ENCODE peak calls at places on chromosomes 11 and 22, in seven cellular contexts. One of them, this sample, is unnamed.

GRCh38 chr11:47305734-47306483 is 36.0 kb downstream of the MADD start:
- DNase-seq in LNCaP clone FGC: no peak
- DNase-seq in adrenal gland: no peak
- DNase-seq in CD4-positive, alpha-beta T cell: no peak
- DNase-seq in fibroblast of villous mesenchyme: no peak
- DNase-seq in endothelial cell: no peak
- DNase-seq in progenitor cell of endocrine pancreas: no peak
- DNase-seq in this sample: peak

GRCh38 chr11:11239959-11240358 is 113.1 kb downstream of the CSNK2A3 start:
- DNase-seq in LNCaP clone FGC: no peak
- DNase-seq in adrenal gland: no peak
- DNase-seq in CD4-positive, alpha-beta T cell: no peak
- DNase-seq in fibroblast of villous mesenchyme: no peak
- DNase-seq in endothelial cell: no peak
- DNase-seq in progenitor cell of endocrine pancreas: no peak
- DNase-seq in this sample: no peak

GRCh38 chr11:96045622-96046456 is 121.9 kb upstream of the MTMR2 start:
- DNase-seq in LNCaP clone FGC: no peak
- DNase-seq in adrenal gland: no peak
- DNase-seq in CD4-positive, alpha-beta T cell: no peak
- DNase-seq in fibroblast of villous mesenchyme: peak
- DNase-seq in endothelial cell: peak
- DNase-seq in progenitor cell of endocrine pancreas: peak
- DNase-seq in this sample: peak

GRCh38 chr22:46666577-46667244 is 46.5 kb downstream of the GRAMD4 start:
- DNase-seq in LNCaP clone FGC: no peak
- DNase-seq in adrenal gland: no peak
- DNase-seq in CD4-positive, alpha-beta T cell: no peak
- DNase-seq in fibroblast of villous mesenchyme: no peak
- DNase-seq in endothelial cell: no peak
- DNase-seq in progenitor cell of endocrine pancreas: no peak
- DNase-seq in this sample: no peak

GRCh38 chr22:24494535-24495364 is at the start of gene UPB1:
- DNase-seq in LNCaP clone FGC: no peak
- DNase-seq in adrenal gland: no peak
- DNase-seq in CD4-positive, alpha-beta T cell: no peak
- DNase-seq in fibroblast of villous mesenchyme: no peak
- DNase-seq in endothelial cell: no peak
- DNase-seq in progenitor cell of endocrine pancreas: no peak
- DNase-seq in this sample: peak

GRCh38 chr11:64298966-64299846 is 952 bp upstream of the CATSPERZ start:
- DNase-seq in LNCaP clone FGC: no peak
- DNase-seq in adrenal gland: peak
- DNase-seq in CD4-positive, alpha-beta T cell: no peak
- DNase-seq in fibroblast of villous mesenchyme: peak
- DNase-seq in endothelial cell: no peak
- DNase-seq in progenitor cell of endocrine pancreas: no peak
- DNase-seq in this sample: peak

GRCh38 chr11:28491431-28491830 is 383.2 kb downstream of the METTL15 start:
- DNase-seq in LNCaP clone FGC: no peak
- DNase-seq in adrenal gland: no peak
- DNase-seq in CD4-positive, alpha-beta T cell: no peak
- DNase-seq in fibroblast of villous mesenchyme: no peak
- DNase-seq in endothelial cell: no peak
- DNase-seq in progenitor cell of endocrine pancreas: no peak
- DNase-seq in this sample: no peak

GRCh38 chr11:93073026-93073425 is 103.6 kb downstream of the MTNR1B start:
- DNase-seq in LNCaP clone FGC: no peak
- DNase-seq in adrenal gland: no peak
- DNase-seq in CD4-positive, alpha-beta T cell: no peak
- DNase-seq in fibroblast of villous mesenchyme: no peak
- DNase-seq in endothelial cell: no peak
- DNase-seq in progenitor cell of endocrine pancreas: no peak
- DNase-seq in this sample: no peak

GRCh38 chr11:12540913-12541587 is 133.2 kb upstream of the TEAD1 start:
- DNase-seq in LNCaP clone FGC: no peak
- DNase-seq in adrenal gland: no peak
- DNase-seq in CD4-positive, alpha-beta T cell: no peak
- DNase-seq in fibroblast of villous mesenchyme: peak
- DNase-seq in endothelial cell: no peak
- DNase-seq in progenitor cell of endocrine pancreas: no peak
- DNase-seq in this sample: peak

GRCh38 chr22:49517721-49518120 is 310.0 kb downstream of the BRD1 start:
- DNase-seq in LNCaP clone FGC: peak
- DNase-seq in adrenal gland: no peak
- DNase-seq in CD4-positive, alpha-beta T cell: no peak
- DNase-seq in fibroblast of villous mesenchyme: no peak
- DNase-seq in endothelial cell: no peak
- DNase-seq in progenitor cell of endocrine pancreas: no peak
- DNase-seq in this sample: no peak

GRCh38 chr11:35178862-35179261 is 39.9 kb downstream of the CD44 start:
- DNase-seq in LNCaP clone FGC: no peak
- DNase-seq in adrenal gland: no peak
- DNase-seq in CD4-positive, alpha-beta T cell: no peak
- DNase-seq in fibroblast of villous mesenchyme: no peak
- DNase-seq in endothelial cell: no peak
- DNase-seq in progenitor cell of endocrine pancreas: no peak
- DNase-seq in this sample: no peak

GRCh38 chr11:76610871-76611475 is 59.6 kb downstream of the LRRC32 start:
- DNase-seq in LNCaP clone FGC: no peak
- DNase-seq in adrenal gland: no peak
- DNase-seq in CD4-positive, alpha-beta T cell: no peak
- DNase-seq in fibroblast of villous mesenchyme: no peak
- DNase-seq in endothelial cell: no peak
- DNase-seq in progenitor cell of endocrine pancreas: no peak
- DNase-seq in this sample: no peak

GRCh38 chr11:99509863-99510262 is 489.1 kb downstream of the CNTN5 start:
- DNase-seq in LNCaP clone FGC: no peak
- DNase-seq in adrenal gland: no peak
- DNase-seq in CD4-positive, alpha-beta T cell: no peak
- DNase-seq in fibroblast of villous mesenchyme: no peak
- DNase-seq in endothelial cell: no peak
- DNase-seq in progenitor cell of endocrine pancreas: no peak
- DNase-seq in this sample: no peak

GRCh38 chr11:30422828-30423648 is 100.1 kb downstream of the ARL14EP start:
- DNase-seq in LNCaP clone FGC: peak
- DNase-seq in adrenal gland: no peak
- DNase-seq in CD4-positive, alpha-beta T cell: no peak
- DNase-seq in fibroblast of villous mesenchyme: no peak
- DNase-seq in endothelial cell: no peak
- DNase-seq in progenitor cell of endocrine pancreas: no peak
- DNase-seq in this sample: no peak

GRCh38 chr11:65557280-65558001 is 718 bp downstream of the LTBP3 start:
- DNase-seq in LNCaP clone FGC: no peak
- DNase-seq in adrenal gland: no peak
- DNase-seq in CD4-positive, alpha-beta T cell: no peak
- DNase-seq in fibroblast of villous mesenchyme: peak
- DNase-seq in endothelial cell: no peak
- DNase-seq in progenitor cell of endocrine pancreas: no peak
- DNase-seq in this sample: no peak

GRCh38 chr22:26579331-26579886 is 10.5 kb downstream of the TPST2 start:
- DNase-seq in LNCaP clone FGC: no peak
- DNase-seq in adrenal gland: no peak
- DNase-seq in CD4-positive, alpha-beta T cell: peak
- DNase-seq in fibroblast of villous mesenchyme: no peak
- DNase-seq in endothelial cell: no peak
- DNase-seq in progenitor cell of endocrine pancreas: no peak
- DNase-seq in this sample: no peak

GRCh38 chr11:64787526-64788320 is 9.4 kb upstream of the SF1 start:
- DNase-seq in LNCaP clone FGC: no peak
- DNase-seq in adrenal gland: no peak
- DNase-seq in CD4-positive, alpha-beta T cell: peak
- DNase-seq in fibroblast of villous mesenchyme: peak
- DNase-seq in endothelial cell: peak
- DNase-seq in progenitor cell of endocrine pancreas: no peak
- DNase-seq in this sample: peak

GRCh38 chr22:19177164-19178064 is 1.1 kb downstream of the SLC25A1 start:
- DNase-seq in LNCaP clone FGC: no peak
- DNase-seq in adrenal gland: no peak
- DNase-seq in CD4-positive, alpha-beta T cell: no peak
- DNase-seq in fibroblast of villous mesenchyme: no peak
- DNase-seq in endothelial cell: no peak
- DNase-seq in progenitor cell of endocrine pancreas: no peak
- DNase-seq in this sample: no peak

GRCh38 chr11:45457649-45458048 is 171.5 kb upstream of the SYT13 start:
- DNase-seq in LNCaP clone FGC: no peak
- DNase-seq in adrenal gland: no peak
- DNase-seq in CD4-positive, alpha-beta T cell: no peak
- DNase-seq in fibroblast of villous mesenchyme: peak
- DNase-seq in endothelial cell: no peak
- DNase-seq in progenitor cell of endocrine pancreas: no peak
- DNase-seq in this sample: no peak

GRCh38 chr11:128687321-128687720 is 6.6 kb upstream of the FLI1 start:
- DNase-seq in LNCaP clone FGC: no peak
- DNase-seq in adrenal gland: no peak
- DNase-seq in CD4-positive, alpha-beta T cell: no peak
- DNase-seq in fibroblast of villous mesenchyme: peak
- DNase-seq in endothelial cell: peak
- DNase-seq in progenitor cell of endocrine pancreas: no peak
- DNase-seq in this sample: no peak

GRCh38 chr22:21047730-21048129 is 2.0 kb downstream of the LRRC74B start:
- DNase-seq in LNCaP clone FGC: no peak
- DNase-seq in adrenal gland: no peak
- DNase-seq in CD4-positive, alpha-beta T cell: no peak
- DNase-seq in fibroblast of villous mesenchyme: no peak
- DNase-seq in endothelial cell: no peak
- DNase-seq in progenitor cell of endocrine pancreas: no peak
- DNase-seq in this sample: no peak

GRCh38 chr11:61954106-61955030 is 4.2 kb downstream of the BEST1 start:
- DNase-seq in LNCaP clone FGC: no peak
- DNase-seq in adrenal gland: no peak
- DNase-seq in CD4-positive, alpha-beta T cell: no peak
- DNase-seq in fibroblast of villous mesenchyme: no peak
- DNase-seq in endothelial cell: no peak
- DNase-seq in progenitor cell of endocrine pancreas: no peak
- DNase-seq in this sample: no peak

GRCh38 chr11:59668188-59668949 is 468 bp downstream of the PATL1 start:
- DNase-seq in LNCaP clone FGC: no peak
- DNase-seq in adrenal gland: peak
- DNase-seq in CD4-positive, alpha-beta T cell: peak
- DNase-seq in fibroblast of villous mesenchyme: peak
- DNase-seq in endothelial cell: peak
- DNase-seq in progenitor cell of endocrine pancreas: peak
- DNase-seq in this sample: peak
- TF ChIP-seq CTCF in LNCaP clone FGC: no peak
- TF ChIP-seq CTCF in adrenal gland: peak
- TF ChIP-seq CTCF in CD4-positive, alpha-beta T cell: peak
- TF ChIP-seq CTCF in fibroblast of villous mesenchyme: peak
- TF ChIP-seq CTCF in endothelial cell: peak
- TF ChIP-seq CTCF in progenitor cell of endocrine pancreas: peak
- TF ChIP-seq CTCF in this sample: no peak

DNA sequence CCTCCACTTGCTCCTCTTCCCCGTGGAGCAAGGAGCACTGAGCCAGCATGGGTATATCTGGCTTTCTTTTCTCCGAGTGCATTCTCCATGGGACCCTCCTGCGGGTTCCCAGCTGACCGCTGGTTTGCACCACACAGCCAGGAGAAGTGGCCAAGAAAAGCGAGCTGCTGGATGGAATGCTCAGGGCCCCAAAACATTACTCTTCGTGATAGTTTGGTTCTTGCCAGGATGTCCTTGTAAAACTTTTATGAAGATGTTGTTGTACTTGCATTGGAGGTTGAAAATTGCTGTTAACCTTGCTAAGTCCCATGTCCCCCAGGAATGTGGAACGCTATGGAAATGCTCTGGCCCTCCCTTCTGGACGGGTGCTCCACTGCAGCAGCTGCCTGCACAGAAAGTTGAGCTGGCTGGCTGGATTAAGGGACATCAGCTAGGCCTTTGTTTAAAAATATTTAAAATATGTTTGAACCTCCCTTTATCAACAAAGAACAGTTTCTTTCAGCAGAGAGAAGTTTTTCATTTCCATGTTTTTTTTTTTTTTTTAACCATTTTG is 68.7 kb downstream of the ZNRF3 start:
- DNase-seq in LNCaP clone FGC: peak
- DNase-seq in adrenal gland: no peak
- DNase-seq in CD4-positive, alpha-beta T cell: no peak
- DNase-seq in fibroblast of villous mesenchyme: peak
- DNase-seq in endothelial cell: no peak
- DNase-seq in progenitor cell of endocrine pancreas: no peak
- DNase-seq in this sample: peak
- TF ChIP-seq CTCF in LNCaP clone FGC: peak
- TF ChIP-seq CTCF in adrenal gland: peak
- TF ChIP-seq CTCF in CD4-positive, alpha-beta T cell: no peak
- TF ChIP-seq CTCF in fibroblast of villous mesenchyme: peak
- TF ChIP-seq CTCF in endothelial cell: no peak
- TF ChIP-seq CTCF in progenitor cell of endocrine pancreas: no peak
- TF ChIP-seq CTCF in this sample: peak

GRCh38 chr11:66854231-66854661 is 2.6 kb upstream of the LRFN4 start:
- DNase-seq in LNCaP clone FGC: no peak
- DNase-seq in adrenal gland: no peak
- DNase-seq in CD4-positive, alpha-beta T cell: no peak
- DNase-seq in fibroblast of villous mesenchyme: no peak
- DNase-seq in endothelial cell: no peak
- DNase-seq in progenitor cell of endocrine pancreas: no peak
- DNase-seq in this sample: no peak

GRCh38 chr11:66856496-66857233 is at the start of gene LRFN4:
- DNase-seq in LNCaP clone FGC: no peak
- DNase-seq in adrenal gland: peak
- DNase-seq in CD4-positive, alpha-beta T cell: peak
- DNase-seq in fibroblast of villous mesenchyme: no peak
- DNase-seq in endothelial cell: peak
- DNase-seq in progenitor cell of endocrine pancreas: peak
- DNase-seq in this sample: peak

GRCh38 chr11:66854729-66855211 is 2.1 kb upstream of the LRFN4 start:
- DNase-seq in LNCaP clone FGC: no peak
- DNase-seq in adrenal gland: no peak
- DNase-seq in CD4-positive, alpha-beta T cell: no peak
- DNase-seq in fibroblast of villous mesenchyme: no peak
- DNase-seq in endothelial cell: no peak
- DNase-seq in progenitor cell of endocrine pancreas: no peak
- DNase-seq in this sample: no peak

GRCh38 chr11:66857234-66857926 is 516 bp downstream of the LRFN4 start:
- DNase-seq in LNCaP clone FGC: no peak
- DNase-seq in adrenal gland: no peak
- DNase-seq in CD4-positive, alpha-beta T cell: no peak
- DNase-seq in fibroblast of villous mesenchyme: no peak
- DNase-seq in endothelial cell: no peak
- DNase-seq in progenitor cell of endocrine pancreas: no peak
- DNase-seq in this sample: no peak

GRCh38 chr11:66855574-66856495 is 1.0 kb upstream of the LRFN4 start:
- DNase-seq in LNCaP clone FGC: peak
- DNase-seq in adrenal gland: peak
- DNase-seq in CD4-positive, alpha-beta T cell: peak
- DNase-seq in fibroblast of villous mesenchyme: peak
- DNase-seq in endothelial cell: peak
- DNase-seq in progenitor cell of endocrine pancreas: peak
- DNase-seq in this sample: peak
- TF ChIP-seq CTCF in LNCaP clone FGC: peak
- TF ChIP-seq CTCF in adrenal gland: peak
- TF ChIP-seq CTCF in CD4-positive, alpha-beta T cell: no peak
- TF ChIP-seq CTCF in fibroblast of villous mesenchyme: peak
- TF ChIP-seq CTCF in endothelial cell: no peak
- TF ChIP-seq CTCF in progenitor cell of endocrine pancreas: no peak
- TF ChIP-seq CTCF in this sample: no peak

DNA sequence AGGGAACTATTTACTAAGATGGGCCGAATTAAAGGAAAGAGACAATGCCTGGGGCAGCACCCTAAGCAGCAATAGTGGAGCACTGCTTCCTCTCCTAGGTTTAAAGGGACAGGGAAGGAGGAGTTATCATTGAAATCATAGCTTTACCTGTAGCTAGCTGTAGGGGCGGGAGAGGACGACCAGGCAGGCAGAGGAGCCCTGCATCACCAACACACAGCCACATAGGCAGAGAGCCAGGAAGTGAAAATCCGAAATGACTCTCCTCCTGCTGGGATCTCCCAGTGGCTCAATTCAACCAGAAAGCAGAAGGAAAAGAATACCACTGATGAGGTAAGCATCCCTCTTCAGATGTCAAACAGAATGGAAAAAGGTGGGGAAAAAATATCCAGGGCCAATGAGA is 20.4 kb downstream of the MRGPRX4 start:
- DNase-seq in LNCaP clone FGC: no peak
- DNase-seq in adrenal gland: no peak
- DNase-seq in CD4-positive, alpha-beta T cell: no peak
- DNase-seq in fibroblast of villous mesenchyme: no peak
- DNase-seq in endothelial cell: no peak
- DNase-seq in progenitor cell of endocrine pancreas: no peak
- DNase-seq in this sample: no peak
- TF ChIP-seq CTCF in LNCaP clone FGC: no peak
- TF ChIP-seq CTCF in adrenal gland: no peak
- TF ChIP-seq CTCF in CD4-positive, alpha-beta T cell: no peak
- TF ChIP-seq CTCF in fibroblast of villous mesenchyme: no peak
- TF ChIP-seq CTCF in endothelial cell: no peak
- TF ChIP-seq CTCF in progenitor cell of endocrine pancreas: no peak
- TF ChIP-seq CTCF in this sample: no peak